ENCODE peak calls at places on chromosomes 13 and 19, in six cellular contexts. D is brain microvascular endothelial cell, K is astrocyte of the spinal cord, Y is HepG2, C is foreskin fibroblast, J is hepatocyte. H is an unnamed sample.

GRCh38 chr19:51887522-51888498 is at the start of gene ZNF577:
- DNase-seq in K (peak), Y (no peak), C (peak), J (peak), D (peak), H (peak)

GRCh38 chr19:18287836-18288772 is 6.7 kb upstream of the JUND start:
- DNase-seq in Y (no peak), K (peak), J (peak), D (no peak), C (peak), H (no peak)

GRCh38 chr13:46119883-46120614 is 15.2 kb upstream of the CPB2 start:
- DNase-seq in J (peak), D (peak), Y (no peak), K (peak), C (peak), H (peak)

GRCh38 chr19:56110515-56111448 is 10.3 kb downstream of the ZNF787 start:
- DNase-seq in C (peak), Y (peak), D (peak), K (peak), J (peak), H (no peak)

GRCh38 chr13:39130298-39130697 is 92.0 kb downstream of the NHLRC3 start:
- DNase-seq in Y (no peak), C (no peak), J (no peak), K (no peak), D (no peak), H (no peak)

GRCh38 chr19:39173502-39173991 is 23.2 kb upstream of the NCCRP1 start:
- DNase-seq in Y (no peak), D (no peak), J (no peak), C (no peak), K (no peak), H (no peak)

GRCh38 chr13:106533101-106533939 is 2.1 kb downstream of the EFNB2 start:
- DNase-seq in D (peak), Y (peak), C (peak), J (peak), K (peak), H (no peak)

GRCh38 chr13:23466144-23467002 is 32.9 kb upstream of the SACS start:
- DNase-seq in Y (peak), K (peak), D (peak), J (peak), C (peak), H (peak)

GRCh38 chr19:55620410-55620809 is 4.0 kb downstream of the ZNF784 start:
- DNase-seq in K (no peak), D (no peak), J (no peak), Y (no peak), C (peak), H (no peak)

GRCh38 chr19:17687857-17688784 is at the start of gene UNC13A:
- DNase-seq in Y (no peak), J (peak), C (peak), K (peak), D (peak), H (no peak)

GRCh38 chr13:112768795-112769411 is 79.1 kb downstream of the ATP11A start:
- DNase-seq in K (no peak), C (no peak), J (no peak), D (no peak), Y (no peak), H (no peak)

GRCh38 chr13:66803013-66803739 is 427.0 kb downstream of the PCDH9 start:
- DNase-seq in Y (no peak), J (no peak), D (no peak), C (no peak), K (no peak), H (no peak)

GRCh38 chr19:38049105-38049649 is 142.2 kb downstream of the SIPA1L3 start:
- DNase-seq in D (peak), Y (no peak), K (peak), J (no peak), C (peak), H (no peak)

GRCh38 chr19:13301627-13302334 is 151.6 kb downstream of the IER2 start:
- DNase-seq in J (no peak), Y (no peak), D (no peak), K (no peak), C (no peak), H (no peak)

GRCh38 chr19:10044390-10044789 is 31.1 kb downstream of the RDH8 start:
- DNase-seq in C (no peak), Y (no peak), D (no peak), J (no peak), K (no peak), H (no peak)

GRCh38 chr13:112876305-112877000 is 92.6 kb upstream of the MCF2L start:
- DNase-seq in J (no peak), K (no peak), C (no peak), Y (no peak), D (no peak), H (no peak)

GRCh38 chr19:48685583-48685982 is 10.2 kb upstream of the FUT2 start:
- DNase-seq in C (no peak), Y (peak), D (no peak), J (peak), K (no peak), H (no peak)

GRCh38 chr13:98657506-98658085 is 80.7 kb upstream of the STK24 start:
- DNase-seq in J (no peak), Y (no peak), D (no peak), K (no peak), C (peak), H (no peak)

GRCh38 chr13:36412736-36413135 is 19.6 kb upstream of the CCNA1 start:
- DNase-seq in J (no peak), Y (no peak), D (no peak), K (no peak), C (peak), H (no peak)

GRCh38 chr13:110663044-110663443 is 42.9 kb downstream of the CARS2 start:
- DNase-seq in J (no peak), Y (no peak), C (no peak), K (no peak), D (no peak), H (no peak)

GRCh38 chr19:2476451-2477140 is 669 bp downstream of the GADD45B start:
- DNase-seq in D (peak), K (peak), Y (no peak), J (peak), C (peak), H (no peak)

GRCh38 chr19:11204076-11204602 is 6.8 kb upstream of the KANK2 start:
- DNase-seq in C (no peak), J (no peak), D (no peak), K (no peak), Y (no peak), H (no peak)
- H3K4me3 ChIP-seq in C (no peak), J (no peak), D (no peak), K (no peak), Y (no peak), H (no peak)

GRCh38 chr19:6272411-6272791 is 7.4 kb downstream of the MLLT1 start:
- DNase-seq in K (peak), Y (no peak), D (no peak), J (no peak), C (no peak), H (no peak)

GRCh38 chr19:6274756-6275155 is 5.0 kb downstream of the MLLT1 start:
- DNase-seq in D (no peak), K (no peak), Y (no peak), J (no peak), C (peak), H (no peak)

GRCh38 chr19:6275170-6275744 is 4.5 kb downstream of the MLLT1 start:
- DNase-seq in C (peak), J (no peak), D (no peak), Y (no peak), K (no peak), H (no peak)

GRCh38 chr19:6272913-6273600 is 6.7 kb downstream of the MLLT1 start:
- DNase-seq in C (no peak), J (no peak), D (no peak), K (no peak), Y (no peak), H (no peak)

DNA sequence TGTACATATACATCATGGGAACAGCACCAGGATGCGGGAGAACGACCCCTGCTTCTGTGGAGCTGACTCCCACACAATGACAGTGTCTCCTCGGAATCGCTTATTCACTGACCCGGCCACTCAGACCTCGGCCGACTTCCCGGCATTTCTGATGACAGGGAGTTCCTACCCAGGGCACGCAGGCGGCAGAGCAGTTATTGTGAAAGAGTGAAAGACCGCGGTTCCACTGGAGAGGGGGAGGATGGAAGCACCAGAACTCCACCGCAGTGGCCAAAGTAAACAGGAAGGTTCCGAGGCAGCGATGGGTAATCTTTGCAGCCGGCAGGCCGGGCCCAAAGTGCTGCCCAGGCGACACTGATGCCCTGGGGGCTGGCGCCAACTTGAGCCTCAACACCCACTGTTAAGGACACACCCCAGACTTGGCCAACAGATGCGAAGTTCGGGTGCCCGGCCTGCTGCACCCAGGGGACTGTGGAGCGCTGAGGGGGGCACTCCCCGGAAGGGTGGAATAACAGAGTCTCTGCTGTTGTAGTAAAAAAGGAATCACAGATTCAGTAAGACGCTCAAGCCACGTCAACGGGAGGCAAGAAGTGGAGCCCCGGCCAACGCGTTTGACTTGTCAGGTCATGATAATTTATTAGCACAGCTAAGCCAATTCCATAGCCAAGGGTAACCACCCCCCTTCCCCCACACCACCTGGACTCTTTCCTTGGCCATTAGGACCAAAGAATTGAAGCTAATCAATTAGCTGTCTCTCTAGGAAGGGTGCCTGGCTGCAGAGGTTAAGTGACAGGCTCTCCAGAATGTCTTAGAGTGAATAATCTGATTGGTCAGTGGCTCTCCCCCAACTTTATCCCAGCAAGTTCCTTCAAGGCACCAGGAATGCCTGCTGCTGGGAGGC is 5.8 kb downstream of the MLLT1 start:
- DNase-seq in J (peak), C (peak), Y (peak), D (peak), K (peak), H (peak)
- H3K4me3 ChIP-seq in J (no peak), C (peak), Y (peak), D (peak), K (peak), H (peak)

DNA sequence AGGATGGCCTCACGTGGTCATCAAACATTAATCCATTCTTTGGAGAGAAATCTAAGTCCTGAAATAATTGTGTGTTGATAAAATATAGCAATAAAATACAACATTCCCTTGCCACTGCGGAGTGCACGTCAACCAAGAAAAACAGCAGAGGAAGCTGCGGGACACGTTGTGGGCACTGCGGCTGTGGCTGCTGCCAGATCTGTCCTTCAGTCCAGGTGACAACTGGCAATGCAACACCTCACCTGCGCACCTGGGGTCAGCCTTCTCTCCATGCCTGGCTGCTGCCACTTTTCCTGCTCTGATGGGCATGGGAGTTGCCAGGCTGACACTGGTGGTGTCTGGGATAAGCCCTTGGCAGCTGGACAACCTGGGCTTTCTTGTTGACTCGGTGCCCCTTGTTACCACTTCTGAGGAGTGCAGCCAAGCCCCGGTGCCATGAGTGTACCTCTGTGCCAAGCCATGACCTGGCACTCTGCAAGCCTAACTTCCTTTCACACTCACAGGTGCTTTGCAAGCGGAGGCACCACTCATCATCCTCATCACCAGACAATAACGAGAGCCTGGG is 251.6 kb upstream of the TSHZ3 start:
- DNase-seq in C (no peak), Y (no peak), J (no peak), D (no peak), K (no peak), H (no peak)
- H3K4me3 ChIP-seq in C (no peak), Y (no peak), J (no peak), D (no peak), K (no peak), H (no peak)

GRCh38 chr13:79407349-79407979 is 1.4 kb upstream of the RBM26 start:
- DNase-seq in J (no peak), K (no peak), Y (no peak), C (no peak), D (no peak), H (no peak)
- H3K4me3 ChIP-seq in J (peak), K (no peak), Y (peak), C (no peak), D (no peak), H (no peak)

GRCh38 chr19:28498404-28498976 is 714.5 kb downstream of the UQCRFS1 start:
- DNase-seq in Y (no peak), C (no peak), J (no peak), D (peak), K (peak), H (no peak)
- H3K4me3 ChIP-seq in Y (no peak), C (no peak), J (no peak), D (no peak), K (no peak), H (no peak)

GRCh38 chr19:50148528-50148927 is 14.6 kb downstream of the IZUMO2 start:
- DNase-seq in C (no peak), K (no peak), Y (no peak), D (no peak), J (no peak), H (no peak)
- H3K4me3 ChIP-seq in C (no peak), K (no peak), Y (no peak), D (no peak), J (no peak), H (no peak)

GRCh38 chr13:40875048-40875447 is 85.6 kb downstream of the SLC25A15 start:
- DNase-seq in J (no peak), K (no peak), Y (no peak), D (no peak), C (no peak), H (no peak)
- H3K4me3 ChIP-seq in J (no peak), K (no peak), Y (no peak), D (no peak), C (no peak), H (no peak)

DNA sequence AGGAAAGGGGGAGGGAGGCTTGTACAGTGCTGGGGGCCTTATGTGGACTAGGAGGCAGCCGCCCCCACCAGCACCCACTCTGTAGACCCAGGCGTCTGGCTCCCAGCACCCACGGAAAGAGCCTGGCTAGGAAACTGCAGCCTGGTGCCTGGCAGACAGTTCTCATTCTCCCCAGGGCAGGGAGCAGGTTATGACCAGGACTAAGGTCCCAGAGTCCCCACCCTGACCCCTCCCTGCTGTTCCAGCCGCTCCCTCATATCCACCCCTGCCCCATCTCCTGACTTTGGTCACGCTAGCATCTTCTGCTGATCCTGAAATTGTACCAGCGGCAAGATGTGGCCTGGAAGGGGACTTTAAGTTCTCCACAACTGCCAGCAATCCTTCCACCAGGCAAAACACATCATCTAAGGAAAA is at the start of gene FXYD3:
- DNase-seq in Y (no peak), C (no peak), K (no peak), D (no peak), J (no peak), H (no peak)
- H3K4me3 ChIP-seq in Y (peak), C (peak), K (no peak), D (no peak), J (peak), H (peak)

GRCh38 chr19:41195675-41196497 is 2.9 kb downstream of the CYP2S1 start:
- DNase-seq in K (no peak), Y (no peak), D (peak), J (no peak), C (peak), H (no peak)
- H3K4me3 ChIP-seq in K (no peak), Y (no peak), D (no peak), J (no peak), C (no peak), H (no peak)